ENCODE peak calls at places on chromosomes 4 and X, in eight cellular contexts. One of them, this sample, is unnamed.

GRCh38 chrX:341541-342101 is 23.0 kb upstream of the GTPBP6 start:
- DNase-seq in sigmoid colon: peak; percentile 59
- DNase-seq in stimulated activated CD8-positive, alpha-beta memory T cell treated with anti-CD3 and anti-CD28 coated beads, Interleukin-2, amount 100 ng/mL, for 1 hour: no peak
- DNase-seq in activated CD8-positive, alpha-beta memory T cell treated with anti-CD3 and anti-CD28 coated beads for 48 hours: no peak
- DNase-seq in SK-N-SH: no peak
- DNase-seq in astrocyte: no peak
- DNase-seq in CD4-positive, CD25-positive, alpha-beta regulatory T cell: no peak
- DNase-seq in activated naive CD4-positive, alpha-beta T cell treated with anti-CD3 and anti-CD28 coated beads for 36 hours: no peak
- DNase-seq in this sample: no peak

GRCh38 chr4:138759508-138759907 is 256.1 kb upstream of the NOCT start:
- DNase-seq in CD4-positive, CD25-positive, alpha-beta regulatory T cell: no peak
- DNase-seq in sigmoid colon: no peak
- DNase-seq in stimulated activated CD8-positive, alpha-beta memory T cell treated with anti-CD3 and anti-CD28 coated beads, Interleukin-2, amount 100 ng/mL, for 1 hour: no peak
- DNase-seq in astrocyte: no peak
- DNase-seq in activated CD8-positive, alpha-beta memory T cell treated with anti-CD3 and anti-CD28 coated beads for 48 hours: no peak
- DNase-seq in activated naive CD4-positive, alpha-beta T cell treated with anti-CD3 and anti-CD28 coated beads for 36 hours: no peak
- DNase-seq in SK-N-SH: no peak
- DNase-seq in this sample: no peak

GRCh38 chr4:22055954-22056353 is 107.4 kb upstream of the KCNIP4 start:
- DNase-seq in CD4-positive, CD25-positive, alpha-beta regulatory T cell: no peak
- DNase-seq in stimulated activated CD8-positive, alpha-beta memory T cell treated with anti-CD3 and anti-CD28 coated beads, Interleukin-2, amount 100 ng/mL, for 1 hour: no peak
- DNase-seq in SK-N-SH: no peak
- DNase-seq in astrocyte: no peak
- DNase-seq in sigmoid colon: no peak
- DNase-seq in activated CD8-positive, alpha-beta memory T cell treated with anti-CD3 and anti-CD28 coated beads for 48 hours: no peak
- DNase-seq in activated naive CD4-positive, alpha-beta T cell treated with anti-CD3 and anti-CD28 coated beads for 36 hours: no peak
- DNase-seq in this sample: no peak

GRCh38 chr4:89400408-89401035 is 92.9 kb upstream of the GPRIN3 start:
- DNase-seq in CD4-positive, CD25-positive, alpha-beta regulatory T cell: no peak
- DNase-seq in sigmoid colon: no peak
- DNase-seq in stimulated activated CD8-positive, alpha-beta memory T cell treated with anti-CD3 and anti-CD28 coated beads, Interleukin-2, amount 100 ng/mL, for 1 hour: no peak
- DNase-seq in activated CD8-positive, alpha-beta memory T cell treated with anti-CD3 and anti-CD28 coated beads for 48 hours: no peak
- DNase-seq in astrocyte: peak; percentile 77
- DNase-seq in activated naive CD4-positive, alpha-beta T cell treated with anti-CD3 and anti-CD28 coated beads for 36 hours: no peak
- DNase-seq in SK-N-SH: no peak
- DNase-seq in this sample: no peak

GRCh38 chrX:72568406-72569092 is 4.1 kb downstream of the HDAC8 start:
- DNase-seq in stimulated activated CD8-positive, alpha-beta memory T cell treated with anti-CD3 and anti-CD28 coated beads, Interleukin-2, amount 100 ng/mL, for 1 hour: no peak
- DNase-seq in astrocyte: peak; percentile 64
- DNase-seq in activated CD8-positive, alpha-beta memory T cell treated with anti-CD3 and anti-CD28 coated beads for 48 hours: no peak
- DNase-seq in CD4-positive, CD25-positive, alpha-beta regulatory T cell: no peak
- DNase-seq in sigmoid colon: no peak
- DNase-seq in SK-N-SH: no peak
- DNase-seq in activated naive CD4-positive, alpha-beta T cell treated with anti-CD3 and anti-CD28 coated beads for 36 hours: no peak
- DNase-seq in this sample: peak; percentile 15

GRCh38 chr4:125244848-125245450 is 69.8 kb upstream of the FAT4 start:
- DNase-seq in activated CD8-positive, alpha-beta memory T cell treated with anti-CD3 and anti-CD28 coated beads for 48 hours: no peak
- DNase-seq in CD4-positive, CD25-positive, alpha-beta regulatory T cell: no peak
- DNase-seq in activated naive CD4-positive, alpha-beta T cell treated with anti-CD3 and anti-CD28 coated beads for 36 hours: no peak
- DNase-seq in stimulated activated CD8-positive, alpha-beta memory T cell treated with anti-CD3 and anti-CD28 coated beads, Interleukin-2, amount 100 ng/mL, for 1 hour: no peak
- DNase-seq in astrocyte: no peak
- DNase-seq in sigmoid colon: no peak
- DNase-seq in SK-N-SH: no peak
- DNase-seq in this sample: no peak

GRCh38 chrX:39336709-39337294 is 535.5 kb downstream of the MID1IP1 start:
- DNase-seq in SK-N-SH: no peak
- DNase-seq in sigmoid colon: peak; percentile 86
- DNase-seq in CD4-positive, CD25-positive, alpha-beta regulatory T cell: no peak
- DNase-seq in stimulated activated CD8-positive, alpha-beta memory T cell treated with anti-CD3 and anti-CD28 coated beads, Interleukin-2, amount 100 ng/mL, for 1 hour: no peak
- DNase-seq in activated naive CD4-positive, alpha-beta T cell treated with anti-CD3 and anti-CD28 coated beads for 36 hours: peak; percentile 51
- DNase-seq in activated CD8-positive, alpha-beta memory T cell treated with anti-CD3 and anti-CD28 coated beads for 48 hours: no peak
- DNase-seq in astrocyte: no peak
- DNase-seq in this sample: no peak

GRCh38 chr4:182922551-182923284 is 5.5 kb upstream of the DCTD start:
- DNase-seq in activated CD8-positive, alpha-beta memory T cell treated with anti-CD3 and anti-CD28 coated beads for 48 hours: no peak
- DNase-seq in stimulated activated CD8-positive, alpha-beta memory T cell treated with anti-CD3 and anti-CD28 coated beads, Interleukin-2, amount 100 ng/mL, for 1 hour: no peak
- DNase-seq in astrocyte: peak; percentile 45
- DNase-seq in sigmoid colon: no peak
- DNase-seq in SK-N-SH: no peak
- DNase-seq in CD4-positive, CD25-positive, alpha-beta regulatory T cell: no peak
- DNase-seq in activated naive CD4-positive, alpha-beta T cell treated with anti-CD3 and anti-CD28 coated beads for 36 hours: no peak
- DNase-seq in this sample: no peak

GRCh38 chr4:129926936-129927335 is 831.0 kb downstream of the C4orf33 start:
- DNase-seq in sigmoid colon: no peak
- DNase-seq in CD4-positive, CD25-positive, alpha-beta regulatory T cell: no peak
- DNase-seq in activated naive CD4-positive, alpha-beta T cell treated with anti-CD3 and anti-CD28 coated beads for 36 hours: no peak
- DNase-seq in SK-N-SH: no peak
- DNase-seq in astrocyte: no peak
- DNase-seq in activated CD8-positive, alpha-beta memory T cell treated with anti-CD3 and anti-CD28 coated beads for 48 hours: no peak
- DNase-seq in stimulated activated CD8-positive, alpha-beta memory T cell treated with anti-CD3 and anti-CD28 coated beads, Interleukin-2, amount 100 ng/mL, for 1 hour: no peak
- DNase-seq in this sample: no peak

GRCh38 chr4:72951628-72952027 is 117.9 kb downstream of the COX18 start:
- DNase-seq in activated CD8-positive, alpha-beta memory T cell treated with anti-CD3 and anti-CD28 coated beads for 48 hours: no peak
- DNase-seq in SK-N-SH: no peak
- DNase-seq in activated naive CD4-positive, alpha-beta T cell treated with anti-CD3 and anti-CD28 coated beads for 36 hours: no peak
- DNase-seq in astrocyte: peak; percentile 70
- DNase-seq in stimulated activated CD8-positive, alpha-beta memory T cell treated with anti-CD3 and anti-CD28 coated beads, Interleukin-2, amount 100 ng/mL, for 1 hour: no peak
- DNase-seq in sigmoid colon: no peak
- DNase-seq in CD4-positive, CD25-positive, alpha-beta regulatory T cell: no peak
- DNase-seq in this sample: no peak

GRCh38 chr4:52107336-52107735 is 56.2 kb downstream of the SPATA18 start:
- DNase-seq in activated naive CD4-positive, alpha-beta T cell treated with anti-CD3 and anti-CD28 coated beads for 36 hours: no peak
- DNase-seq in activated CD8-positive, alpha-beta memory T cell treated with anti-CD3 and anti-CD28 coated beads for 48 hours: no peak
- DNase-seq in astrocyte: peak; percentile 70
- DNase-seq in sigmoid colon: no peak
- DNase-seq in CD4-positive, CD25-positive, alpha-beta regulatory T cell: no peak
- DNase-seq in stimulated activated CD8-positive, alpha-beta memory T cell treated with anti-CD3 and anti-CD28 coated beads, Interleukin-2, amount 100 ng/mL, for 1 hour: no peak
- DNase-seq in SK-N-SH: no peak
- DNase-seq in this sample: no peak

GRCh38 chrX:119399772-119400101 is 601 bp downstream of the SLC25A43 start:
- DNase-seq in stimulated activated CD8-positive, alpha-beta memory T cell treated with anti-CD3 and anti-CD28 coated beads, Interleukin-2, amount 100 ng/mL, for 1 hour: no peak
- DNase-seq in SK-N-SH: no peak
- DNase-seq in CD4-positive, CD25-positive, alpha-beta regulatory T cell: no peak
- DNase-seq in sigmoid colon: no peak
- DNase-seq in activated CD8-positive, alpha-beta memory T cell treated with anti-CD3 and anti-CD28 coated beads for 48 hours: no peak
- DNase-seq in astrocyte: peak; percentile 23
- DNase-seq in activated naive CD4-positive, alpha-beta T cell treated with anti-CD3 and anti-CD28 coated beads for 36 hours: no peak
- DNase-seq in this sample: no peak

GRCh38 chrX:147072747-147073146 is 258.2 kb upstream of the CXorf51A start:
- DNase-seq in sigmoid colon: no peak
- DNase-seq in activated naive CD4-positive, alpha-beta T cell treated with anti-CD3 and anti-CD28 coated beads for 36 hours: no peak
- DNase-seq in activated CD8-positive, alpha-beta memory T cell treated with anti-CD3 and anti-CD28 coated beads for 48 hours: no peak
- DNase-seq in CD4-positive, CD25-positive, alpha-beta regulatory T cell: no peak
- DNase-seq in astrocyte: no peak
- DNase-seq in SK-N-SH: no peak
- DNase-seq in stimulated activated CD8-positive, alpha-beta memory T cell treated with anti-CD3 and anti-CD28 coated beads, Interleukin-2, amount 100 ng/mL, for 1 hour: no peak
- DNase-seq in this sample: no peak

GRCh38 chr4:107693132-107693531 is 26.9 kb downstream of the PAPSS1 start:
- DNase-seq in SK-N-SH: no peak
- DNase-seq in astrocyte: no peak
- DNase-seq in sigmoid colon: no peak
- DNase-seq in activated naive CD4-positive, alpha-beta T cell treated with anti-CD3 and anti-CD28 coated beads for 36 hours: no peak
- DNase-seq in CD4-positive, CD25-positive, alpha-beta regulatory T cell: no peak
- DNase-seq in activated CD8-positive, alpha-beta memory T cell treated with anti-CD3 and anti-CD28 coated beads for 48 hours: no peak
- DNase-seq in stimulated activated CD8-positive, alpha-beta memory T cell treated with anti-CD3 and anti-CD28 coated beads, Interleukin-2, amount 100 ng/mL, for 1 hour: no peak
- DNase-seq in this sample: peak; percentile 13

GRCh38 chr4:147340547-147341225 is 140.2 kb upstream of the EDNRA start:
- DNase-seq in stimulated activated CD8-positive, alpha-beta memory T cell treated with anti-CD3 and anti-CD28 coated beads, Interleukin-2, amount 100 ng/mL, for 1 hour: no peak
- DNase-seq in activated CD8-positive, alpha-beta memory T cell treated with anti-CD3 and anti-CD28 coated beads for 48 hours: no peak
- DNase-seq in SK-N-SH: peak; percentile 67
- DNase-seq in astrocyte: peak; percentile 77
- DNase-seq in CD4-positive, CD25-positive, alpha-beta regulatory T cell: no peak
- DNase-seq in sigmoid colon: no peak
- DNase-seq in activated naive CD4-positive, alpha-beta T cell treated with anti-CD3 and anti-CD28 coated beads for 36 hours: no peak
- DNase-seq in this sample: no peak

This sample was measured in pulmonary artery endothelial cell.